ENCODE peak calls at places on chromosome 3, in four cellular contexts. Z is spleen, K is skeletal muscle cell, P is pancreas. F is an unnamed sample.

GRCh38 chr3:197430961-197431910 is 124.5 kb downstream of the BDH1 start:
- DNase-seq in Z (no peak), K (no peak), P (no peak), F (no peak)

GRCh38 chr3:142077859-142078500 is 71.4 kb downstream of the TFDP2 start:
- DNase-seq in Z (no peak), K (no peak), P (no peak), F (no peak)

GRCh38 chr3:156300929-156301806 is 180.8 kb downstream of the KCNAB1 start:
- DNase-seq in Z (no peak), K (no peak), P (no peak), F (no peak)

GRCh38 chr3:151871639-151872468 is 1.6 kb upstream of the SUCNR1 start:
- DNase-seq in Z (no peak), K (no peak), P (no peak), F (no peak)

GRCh38 chr3:115808239-115808638 is 184.9 kb downstream of the GAP43 start:
- DNase-seq in Z (no peak), K (no peak), P (no peak), F (no peak)

GRCh38 chr3:11499144-11499543 is 144.6 kb downstream of the VGLL4 start:
- DNase-seq in Z (no peak), K (peak; percentile 84), P (no peak), F (no peak)

GRCh38 chr3:116005404-116005803 is 382.1 kb downstream of the GAP43 start:
- DNase-seq in Z (no peak), K (peak; percentile 99), P (peak; percentile 6), F (peak; percentile 78)

GRCh38 chr3:52062499-52062898 is 6.1 kb upstream of the DUSP7 start:
- DNase-seq in Z (no peak), K (no peak), P (no peak), F (peak; percentile 96)

GRCh38 chr3:68878322-68878721 is 54.0 kb downstream of the TAFA4 start:
- DNase-seq in Z (no peak), K (no peak), P (no peak), F (no peak)

GRCh38 chr3:57112206-57112605 is 51.7 kb downstream of the SPATA12 start:
- DNase-seq in Z (no peak), K (no peak), P (no peak), F (no peak)

GRCh38 chr3:194275231-194275671 is 75.9 kb downstream of the CPN2 start:
- DNase-seq in Z (no peak), K (no peak), P (no peak), F (peak; percentile 32)

GRCh38 chr3:192655627-192656026 is 71.7 kb downstream of the FGF12 start:
- DNase-seq in Z (no peak), K (no peak), P (no peak), F (no peak)

GRCh38 chr3:60365360-60365759 is 885.9 kb downstream of the FHIT start:
- DNase-seq in Z (no peak), K (no peak), P (no peak), F (no peak)

GRCh38 chr3:187063286-187064081 is 75.8 kb downstream of the RPL39L start:
- DNase-seq in Z (no peak), K (peak; percentile 32), P (no peak), F (no peak)

GRCh38 chr3:124791639-124792111 is 61.4 kb downstream of the UMPS start:
- DNase-seq in Z (no peak), K (peak; percentile 96), P (no peak), F (no peak)

GRCh38 chr3:2098398-2099027 is at the start of gene CNTN4:
- DNase-seq in Z (no peak), K (no peak), P (peak; percentile 71), F (no peak)

GRCh38 chr3:50454671-50455070 is 48.8 kb downstream of the CACNA2D2 start:
- DNase-seq in Z (no peak), K (no peak), P (no peak), F (no peak)

GRCh38 chr3:150059729-150060128 is 89.0 kb upstream of the PFN2 start:
- DNase-seq in Z (no peak), K (no peak), P (no peak), F (no peak)

GRCh38 chr3:57889807-57890206 is 118.4 kb upstream of the FLNB start:
- DNase-seq in Z (no peak), K (no peak), P (no peak), F (no peak)

GRCh38 chr3:171842864-171843511 is at the start of gene TMEM212:
- DNase-seq in Z (no peak), K (no peak), P (no peak), F (no peak)

GRCh38 chr3:86792316-86792715 is 198.6 kb downstream of the VGLL3 start:
- DNase-seq in Z (no peak), K (peak; percentile 51), P (no peak), F (no peak)

GRCh38 chr3:42874749-42875148 is 930 bp downstream of the CYP8B1 start:
- DNase-seq in Z (no peak), K (no peak), P (no peak), F (no peak)

GRCh38 chr3:180871901-180872300 is 40.6 kb upstream of the FXR1 start:
- DNase-seq in Z (no peak), K (peak; percentile 40), P (no peak), F (no peak)

GRCh38 chr3:78754066-78754743 is 1013.6 kb downstream of the ROBO1 start:
- DNase-seq in Z (no peak), K (no peak), P (no peak), F (no peak)

F was measured in RWPE2.